ENCODE peak calls at places on chromosomes 16 and 17, in five cellular contexts. E is fibroblast of the aortic adventitia; O is CD8-positive, alpha-beta T cell; X is uterus; C is A549. W is an unnamed sample.

GRCh38 chr17:68614718-68615117 is 13.6 kb upstream of the FAM20A start:
- DNase-seq in E (no peak), C (no peak), O (no peak), X (no peak), W (no peak)

GRCh38 chr16:66515543-66516171 is 34.3 kb downstream of the TK2 start:
- DNase-seq in X (peak), C (peak), O (no peak), E (peak), W (peak)

GRCh38 chr17:68352041-68352440 is 60.7 kb downstream of the ARSG start:
- DNase-seq in O (no peak), E (no peak), X (no peak), C (no peak), W (no peak)

GRCh38 chr16:83206426-83206825 is 579.7 kb downstream of the CDH13 start:
- DNase-seq in X (no peak), O (no peak), C (no peak), E (no peak), W (no peak)

GRCh38 chr17:40452074-40452787 is 9.0 kb downstream of the IGFBP4 start:
- DNase-seq in O (no peak), C (no peak), E (peak), X (peak), W (no peak)

GRCh38 chr17:67441052-67441738 is 64.1 kb downstream of the PITPNC1 start:
- DNase-seq in C (peak), O (peak), E (peak), X (peak), W (no peak)

GRCh38 chr17:70074991-70075390 is at the start of gene KCNJ16:
- DNase-seq in O (no peak), X (no peak), E (no peak), C (peak), W (no peak)

GRCh38 chr17:80886641-80887573 is 104.7 kb upstream of the CHMP6 start:
- DNase-seq in E (no peak), X (no peak), C (no peak), O (no peak), W (no peak)

GRCh38 chr17:56913000-56913866 is 616 bp downstream of the TRIM25 start:
- DNase-seq in X (no peak), E (no peak), O (no peak), C (no peak), W (no peak)

GRCh38 chr17:19672009-19672837 is 23.7 kb downstream of the ALDH3A2 start:
- DNase-seq in E (peak), C (no peak), X (no peak), O (no peak), W (peak)

GRCh38 chr16:68264128-68265077 is at the start of gene SLC7A6:
- DNase-seq in C (peak), E (peak), O (peak), X (peak), W (peak)

GRCh38 chr16:24753437-24753836 is 24.0 kb downstream of the TNRC6A start:
- DNase-seq in C (no peak), E (no peak), X (no peak), O (no peak), W (no peak)

GRCh38 chr16:83085660-83086059 is 458.9 kb downstream of the CDH13 start:
- DNase-seq in E (no peak), O (no peak), X (no peak), C (no peak), W (no peak)

GRCh38 chr17:7856081-7856791 is 1.1 kb downstream of the NAA38 start:
- DNase-seq in X (peak), C (no peak), E (peak), O (peak), W (peak)

GRCh38 chr17:74921045-74921681 is 1.9 kb downstream of the USH1G start:
- DNase-seq in E (no peak), X (peak), O (no peak), C (no peak), W (no peak)

GRCh38 chr16:89241187-89242003 is 23.9 kb downstream of the ZNF778 start:
- DNase-seq in E (peak), X (peak), C (peak), O (peak), W (peak)

GRCh38 chr16:88376053-88376834 is 6.5 kb upstream of the ZNF469 start:
- DNase-seq in X (no peak), E (no peak), C (no peak), O (no peak), W (no peak)

GRCh38 chr17:65560628-65561371 is 648 bp downstream of the AXIN2 start:
- DNase-seq in E (peak), C (peak), X (peak), O (peak), W (peak)

GRCh38 chr16:35182043-35182677 is 1722.7 kb downstream of the TP53TG3F start:
- DNase-seq in C (no peak), E (no peak), O (no peak), X (no peak), W (no peak)

GRCh38 chr16:50152386-50152806 is 710 bp upstream of the TENT4B start:
- DNase-seq in C (no peak), X (peak), O (peak), E (peak), W (no peak)

DNA sequence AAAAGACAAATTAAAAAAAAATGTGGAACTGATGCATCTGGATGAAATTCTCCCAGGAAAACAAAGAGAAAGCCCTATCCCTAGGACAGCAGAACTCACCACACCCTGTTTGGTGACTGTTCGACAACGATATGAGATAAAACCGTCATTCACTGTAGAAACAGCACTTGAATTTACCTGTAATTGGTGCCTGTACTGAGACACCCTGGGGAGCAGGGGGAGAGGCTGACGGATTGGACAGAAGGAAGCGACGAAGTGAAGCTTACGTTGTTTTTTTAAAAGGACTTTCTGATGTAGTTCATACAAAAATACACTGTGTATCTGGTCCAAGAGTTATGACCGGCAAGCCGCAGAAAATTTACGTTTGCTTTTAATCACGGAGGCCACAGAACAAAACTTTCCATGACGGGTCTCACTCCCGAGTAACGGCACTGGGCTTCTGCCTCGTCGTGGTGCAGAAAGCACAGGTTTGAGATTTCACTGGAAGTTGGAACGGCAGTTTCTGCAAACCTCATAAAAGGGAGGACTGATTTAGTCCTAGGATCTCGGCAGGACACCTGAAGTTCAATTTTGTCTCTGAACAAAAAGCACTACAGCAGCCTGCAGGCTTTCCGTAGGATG is 9.7 kb downstream of the NXN start:
- DNase-seq in C (no peak), O (no peak), E (no peak), X (peak), W (no peak)
- H3K4me3 ChIP-seq in C (no peak), O (no peak), E (peak), X (peak), W (peak)

GRCh38 chr16:1342526-1343427 is 8.9 kb downstream of the TSR3 start:
- DNase-seq in E (peak), C (peak), X (peak), O (peak), W (peak)

GRCh38 chr16:1345087-1345486 is 6.6 kb downstream of the TSR3 start:
- DNase-seq in O (no peak), E (no peak), X (no peak), C (no peak), W (peak)

GRCh38 chr16:1344499-1344898 is 7.2 kb downstream of the TSR3 start:
- DNase-seq in X (no peak), E (no peak), C (no peak), O (no peak), W (no peak)

GRCh38 chr16:1341495-1342388 is 8.3 kb downstream of the BAIAP3 start:
- DNase-seq in C (no peak), O (no peak), X (no peak), E (no peak), W (no peak)

GRCh38 chr16:1343428-1344242 is 8.0 kb downstream of the TSR3 start:
- DNase-seq in X (no peak), E (no peak), C (no peak), O (no peak), W (peak)
- H3K4me3 ChIP-seq in X (no peak), E (no peak), C (no peak), O (peak), W (peak)

DNA sequence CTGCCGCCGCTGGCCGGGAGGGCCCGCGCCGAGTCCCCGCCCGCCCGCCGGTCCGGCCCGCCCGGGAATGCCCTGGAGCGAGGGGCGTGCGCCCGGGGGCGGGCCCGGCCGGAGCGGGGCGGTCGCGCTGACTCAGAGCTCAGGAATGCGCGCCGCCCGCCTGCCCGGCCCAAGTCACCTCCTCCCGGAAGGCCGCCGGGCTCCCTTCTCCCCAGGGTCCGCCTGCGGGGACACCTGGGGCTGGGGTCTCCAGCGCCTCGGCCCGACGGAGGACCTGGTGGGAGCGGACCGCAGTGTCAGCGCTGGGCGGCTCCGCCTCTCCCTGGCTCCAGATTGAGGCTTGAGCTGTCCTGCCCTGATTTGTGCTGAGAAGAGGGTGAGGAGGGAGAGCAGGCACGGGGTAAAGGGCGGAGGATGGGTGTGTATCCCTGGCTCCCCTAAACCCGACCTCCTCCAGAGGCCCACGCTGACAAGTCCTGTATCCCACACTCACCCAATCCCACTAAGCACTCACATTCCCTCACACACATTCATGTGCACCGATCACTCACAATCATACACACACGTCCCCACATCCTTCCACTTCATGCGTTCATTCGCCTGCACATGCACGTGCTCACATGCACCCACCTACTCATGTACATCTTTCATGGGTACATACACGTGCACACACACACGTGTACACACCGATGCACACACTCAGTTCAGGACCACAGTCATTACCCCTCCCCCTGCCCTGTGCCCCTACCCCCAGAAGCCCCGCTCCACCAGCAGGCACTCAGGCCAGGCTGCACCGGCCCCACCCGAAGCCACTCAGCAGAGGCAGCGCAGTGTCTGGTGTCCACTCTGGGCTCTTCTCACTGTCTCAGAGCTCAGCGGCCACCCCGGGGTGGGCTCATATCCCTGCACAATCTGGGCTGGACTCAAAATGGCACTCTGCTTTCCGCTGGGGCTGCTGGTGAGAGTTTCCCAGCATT is at the start of gene RHBDF1:
- DNase-seq in O (no peak), C (peak), X (peak), E (peak), W (peak)
- H3K4me3 ChIP-seq in O (no peak), C (peak), X (peak), E (peak), W (peak)

GRCh38 chr16:272633-273546 is 2.9 kb downstream of the RGS11 start:
- DNase-seq in C (no peak), E (no peak), X (no peak), O (no peak), W (no peak)

GRCh38 chr16:276360-277077 is 775 bp upstream of the RGS11 start:
- DNase-seq in X (no peak), E (no peak), C (no peak), O (no peak), W (no peak)

GRCh38 chr16:275786-276232 is at the start of gene RGS11:
- DNase-seq in X (no peak), E (no peak), O (no peak), C (no peak), W (no peak)

GRCh38 chr16:273547-274421 is 2.0 kb downstream of the RGS11 start:
- DNase-seq in O (no peak), C (peak), X (no peak), E (no peak), W (no peak)

GRCh38 chr16:275041-275621 is 613 bp downstream of the RGS11 start:
- DNase-seq in O (no peak), X (no peak), E (no peak), C (no peak), W (no peak)
- H3K4me3 ChIP-seq in O (peak), X (peak), E (peak), C (peak), W (no peak)

GRCh38 chr16:2237552-2238395 is 1.5 kb downstream of the DNASE1L2 start:
- DNase-seq in C (no peak), O (no peak), X (no peak), E (no peak), W (no peak)

GRCh38 chr16:2235695-2236361 is 416 bp upstream of the DNASE1L2 start:
- DNase-seq in O (no peak), C (no peak), X (no peak), E (no peak), W (no peak)

GRCh38 chr16:2236362-2237075 is at the start of gene DNASE1L2:
- DNase-seq in O (no peak), X (no peak), C (no peak), E (no peak), W (no peak)

GRCh38 chr16:2238396-2239230 is 2.4 kb downstream of the DNASE1L2 start:
- DNase-seq in C (no peak), O (no peak), E (no peak), X (no peak), W (no peak)

DNA sequence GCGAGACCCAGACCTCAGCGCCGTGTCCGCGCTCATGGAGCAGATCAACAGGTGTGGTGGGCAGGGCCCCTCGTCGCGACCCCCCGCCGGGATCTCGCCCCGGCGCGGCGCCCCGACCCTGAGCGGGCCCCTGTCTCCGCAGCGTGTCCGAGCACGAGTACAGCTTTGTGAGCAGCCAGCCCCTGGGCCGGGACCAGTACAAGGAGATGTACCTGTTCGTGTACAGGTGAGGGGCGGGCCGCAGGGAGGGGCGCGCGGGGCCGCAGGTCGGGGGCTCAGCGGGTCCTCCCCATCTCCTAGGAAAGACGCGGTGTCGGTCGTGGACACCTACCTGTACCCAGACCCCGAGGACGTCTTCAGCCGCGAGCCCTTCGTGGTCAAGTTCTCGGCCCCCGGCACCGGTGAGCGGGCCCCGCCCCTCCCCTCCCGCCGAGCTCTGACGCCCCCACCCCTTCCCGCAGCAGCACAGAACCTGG is 870 bp downstream of the DNASE1L2 start:
- DNase-seq in X (no peak), C (no peak), O (no peak), E (no peak), W (no peak)
- H3K4me3 ChIP-seq in X (no peak), C (no peak), O (no peak), E (peak), W (no peak)

GRCh38 chr17:50053654-50053960 is 2.3 kb upstream of the ITGA3 start:
- DNase-seq in E (no peak), O (no peak), C (no peak), X (no peak), W (peak)

GRCh38 chr17:50056961-50057330 is 1.0 kb downstream of the ITGA3 start:
- DNase-seq in O (no peak), C (no peak), E (no peak), X (no peak), W (no peak)

GRCh38 chr17:50055426-50056216 is at the start of gene ITGA3:
- DNase-seq in O (no peak), C (peak), E (peak), X (peak), W (peak)

GRCh38 chr17:50056217-50056960 is 479 bp downstream of the ITGA3 start:
- DNase-seq in C (no peak), X (peak), O (peak), E (peak), W (peak)

GRCh38 chr17:50055055-50055425 is 870 bp upstream of the ITGA3 start:
- DNase-seq in E (no peak), C (no peak), X (no peak), O (no peak), W (no peak)
- H3K4me3 ChIP-seq in E (peak), C (peak), X (peak), O (peak), W (peak)

DNA sequence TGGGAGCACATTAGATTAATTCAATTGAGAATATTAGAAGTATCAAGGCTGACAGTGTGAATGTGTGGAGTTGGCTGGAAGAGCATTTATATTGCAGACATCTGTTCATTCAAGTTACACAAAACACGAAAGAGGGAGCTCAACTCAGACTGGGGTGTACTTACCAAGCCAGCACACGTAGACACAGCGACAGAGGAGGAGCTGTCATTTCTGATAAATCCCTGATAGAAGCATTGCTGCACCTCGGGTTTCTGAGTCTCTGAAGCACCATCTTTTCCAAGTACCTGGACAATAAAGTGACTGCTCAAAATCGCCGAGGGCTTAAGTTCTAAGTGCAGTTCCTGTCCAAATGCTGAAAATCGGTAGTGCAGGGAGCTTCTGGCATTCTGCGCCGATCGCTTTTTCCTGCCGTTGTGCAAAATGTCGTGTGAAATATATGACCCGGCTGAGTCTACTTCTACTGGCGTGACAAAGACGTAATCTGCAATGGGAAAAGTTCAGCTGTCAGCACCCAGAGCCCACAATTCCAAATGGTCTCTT is 3.6 kb downstream of the ADAMTS18 start:
- DNase-seq in C (no peak), X (no peak), O (no peak), E (peak), W (no peak)
- H3K4me3 ChIP-seq in C (no peak), X (no peak), O (no peak), E (no peak), W (no peak)

GRCh38 chr16:3740934-3741333 is 23.6 kb upstream of the TRAP1 start:
- DNase-seq in E (no peak), C (no peak), X (no peak), O (no peak), W (no peak)

GRCh38 chr16:3744018-3744417 is 26.7 kb upstream of the TRAP1 start:
- DNase-seq in E (no peak), C (no peak), X (no peak), O (no peak), W (no peak)

GRCh38 chr16:3740186-3740585 is 22.9 kb upstream of the TRAP1 start:
- DNase-seq in O (no peak), X (no peak), E (no peak), C (no peak), W (no peak)

GRCh38 chr16:3748307-3748706 is 31.0 kb upstream of the TRAP1 start:
- DNase-seq in E (no peak), X (no peak), O (no peak), C (no peak), W (no peak)

DNA sequence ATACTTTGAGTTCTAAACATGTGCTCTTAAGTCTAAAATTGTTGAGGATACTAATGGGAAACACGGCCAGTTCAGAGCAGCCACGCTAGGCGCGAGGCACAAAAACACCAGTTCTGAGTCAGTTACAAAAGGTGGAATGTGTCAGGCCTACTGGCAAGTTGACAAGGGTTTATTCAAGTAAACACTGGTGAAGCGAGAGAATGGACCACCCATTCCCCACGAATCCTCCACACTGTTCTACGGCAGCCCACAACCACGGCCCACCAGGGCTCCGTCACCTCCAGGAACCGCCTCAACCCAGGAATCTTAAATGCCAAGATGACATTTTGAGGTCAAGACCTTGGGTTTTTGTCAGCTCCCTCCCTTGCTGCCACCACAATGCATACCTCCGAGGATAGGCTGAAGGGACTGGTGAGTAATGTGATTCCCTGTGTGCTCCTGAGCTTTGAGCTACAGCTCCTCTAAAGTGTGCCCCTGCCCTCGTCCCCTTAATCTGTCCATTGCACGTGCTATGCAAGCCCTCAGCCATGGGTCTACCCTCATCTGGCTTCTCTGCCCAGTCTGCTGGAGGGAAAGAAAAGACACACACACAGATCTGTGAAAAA is 28.5 kb upstream of the TRAP1 start:
- DNase-seq in C (no peak), E (peak), O (no peak), X (no peak), W (no peak)
- H3K4me3 ChIP-seq in C (no peak), E (no peak), O (no peak), X (no peak), W (no peak)

DNA sequence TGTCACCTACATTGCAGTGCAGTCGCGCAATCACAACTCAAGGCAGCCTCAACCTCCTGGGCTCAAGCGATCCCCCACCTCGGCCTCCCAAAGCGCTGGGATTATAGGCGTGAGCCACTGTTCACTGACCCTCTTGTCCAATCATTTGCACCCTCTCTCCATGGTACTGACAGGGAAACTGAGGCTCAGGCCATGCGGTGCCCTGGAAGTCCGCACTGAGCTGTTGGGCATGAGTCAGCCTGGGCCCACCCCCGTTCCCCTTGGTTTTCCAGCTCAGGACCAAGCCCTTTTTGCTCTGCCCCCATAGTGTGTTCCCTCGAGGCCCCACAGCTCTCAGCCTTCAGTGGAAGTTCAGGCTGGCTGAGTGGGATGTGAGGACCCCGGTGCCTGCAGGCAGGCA is 10.1 kb downstream of the GSE1 start:
- DNase-seq in O (no peak), C (no peak), E (no peak), X (no peak), W (no peak)
- H3K4me3 ChIP-seq in O (no peak), C (no peak), E (no peak), X (no peak), W (no peak)

W was measured in SJCRH30.